ENCODE peak calls at places on chromosome 21, in nine cellular contexts. O is lung; S is frontal cortex; N is tibial nerve; T is ELF-1; R is mesothelial cell of epicardium; Q is effector CD4-positive, alpha-beta T cell; J is GM04504; W is GM06990. H is an unnamed sample.
A peak's percentile ranks its signal among the peaks of the same experiment; 100 is the strongest.

GRCh38 chr21:46660505-46660904 is 25.0 kb downstream of the PRMT2 start:
- DNase-seq in R (no peak), N (no peak), J (no peak), S (no peak), Q (no peak), W (no peak), O (no peak), T (no peak), H (no peak)

GRCh38 chr21:14740692-14741091 is 194.6 kb upstream of the SAMSN1 start:
- DNase-seq in T (no peak), W (no peak), J (no peak), S (no peak), O (no peak), N (no peak), Q (no peak), R (no peak), H (no peak)

GRCh38 chr21:27802816-27803475 is 836.1 kb upstream of the ADAMTS5 start:
- DNase-seq in S (peak; percentile 3), T (peak; percentile 45), J (no peak), W (no peak), N (peak; percentile 35), R (no peak), O (peak; percentile 47), Q (no peak), H (no peak)

GRCh38 chr21:31771685-31772084 is 39.8 kb upstream of the SCAF4 start:
- DNase-seq in T (no peak), N (no peak), W (no peak), J (no peak), R (no peak), Q (no peak), S (no peak), O (no peak), H (no peak)

GRCh38 chr21:32612075-32612998 is at the start of gene CFAP298:
- DNase-seq in S (peak; percentile 79), T (peak; percentile 94), W (peak; percentile 91), O (peak; percentile 91), J (peak; percentile 89), Q (peak; percentile 87), R (peak; percentile 84), N (peak; percentile 73), H (peak; percentile 40)

GRCh38 chr21:42146821-42147220 is 72.1 kb upstream of the ABCG1 start:
- DNase-seq in J (no peak), S (no peak), T (no peak), W (no peak), Q (no peak), N (no peak), R (no peak), O (no peak), H (no peak)

GRCh38 chr21:25501996-25502665 is 105.2 kb downstream of the MRPL39 start:
- DNase-seq in W (peak; percentile 74), N (no peak), Q (no peak), S (no peak), R (no peak), J (no peak), O (no peak), T (no peak), H (no peak)

GRCh38 chr21:35428041-35428400 is 378.9 kb upstream of the RUNX1 start:
- DNase-seq in Q (no peak), R (no peak), O (no peak), T (no peak), J (peak; percentile 29), N (no peak), S (no peak), W (no peak), H (no peak)

GRCh38 chr21:16002872-16003466 is 273.2 kb downstream of the USP25 start:
- DNase-seq in O (no peak), S (no peak), J (peak; percentile 12), T (no peak), Q (no peak), W (no peak), R (no peak), N (no peak), H (no peak)

GRCh38 chr21:44571296-44571695 is 2.2 kb upstream of the KRTAP10-4 start:
- DNase-seq in J (no peak), S (no peak), R (no peak), N (no peak), O (no peak), T (no peak), W (no peak), Q (no peak), H (no peak)

GRCh38 chr21:45295576-45296365 is 8.1 kb upstream of the POFUT2 start:
- DNase-seq in J (peak; percentile 93), R (peak; percentile 47), W (no peak), Q (no peak), N (no peak), T (peak; percentile 77), S (no peak), O (no peak), H (no peak)

GRCh38 chr21:22223385-22223784 is 1225.2 kb downstream of the NCAM2 start:
- DNase-seq in W (peak; percentile 9), J (no peak), N (no peak), O (no peak), S (no peak), T (no peak), Q (no peak), R (no peak), H (no peak)

GRCh38 chr21:36429672-36430546 is 44.7 kb downstream of the CHAF1B start:
- DNase-seq in W (peak; percentile 71), J (peak; percentile 96), T (peak; percentile 95), N (peak; percentile 71), R (peak; percentile 46), S (no peak), Q (peak; percentile 32), O (peak; percentile 69), H (peak; percentile 71)

GRCh38 chr21:39650801-39651200 is 38.1 kb downstream of the B3GALT5 start:
- DNase-seq in Q (no peak), J (no peak), R (no peak), T (no peak), N (no peak), O (no peak), W (no peak), S (no peak), H (no peak)

GRCh38 chr21:37737996-37738395 is 178.3 kb downstream of the KCNJ6 start:
- DNase-seq in T (no peak), W (no peak), J (no peak), O (no peak), S (no peak), R (no peak), Q (no peak), N (no peak), H (no peak)

GRCh38 chr21:38505654-38506523 is 7.6 kb upstream of the ERG start:
- DNase-seq in R (no peak), O (no peak), W (no peak), N (peak; percentile 48), Q (no peak), S (no peak), T (peak; percentile 62), J (peak; percentile 30), H (no peak)

GRCh38 chr21:43590220-43590619 is 69.1 kb downstream of the HSF2BP start:
- DNase-seq in O (no peak), T (no peak), J (no peak), W (no peak), Q (no peak), N (no peak), S (no peak), R (no peak), H (no peak)

GRCh38 chr21:17554619-17555472 is 42.0 kb downstream of the CXADR start:
- DNase-seq in S (peak; percentile 24), J (no peak), W (no peak), Q (no peak), T (peak; percentile 19), N (no peak), O (no peak), R (no peak), H (peak; percentile 18)

GRCh38 chr21:16279658-16280581 is 550.1 kb downstream of the USP25 start:
- DNase-seq in O (no peak), J (peak; percentile 22), Q (no peak), W (no peak), T (peak; percentile 56), N (peak; percentile 37), R (no peak), S (no peak), H (no peak)

GRCh38 chr21:41950941-41951408 is 2.8 kb downstream of the C2CD2 start:
- DNase-seq in N (no peak), J (no peak), S (no peak), O (no peak), Q (no peak), W (no peak), T (peak; percentile 71), R (no peak), H (no peak)